ENCODE peak calls at places on chromosomes 4 and X, in four cellular contexts. M is lower lobe of right lung, D is epithelial cell of esophagus, P is psoas muscle. G is an unnamed sample.

GRCh38 chr4:38753021-38753806 is 29.6 kb downstream of the TLR10 start:
- DNase-seq in M (peak; percentile 62), D (peak; percentile 86), P (peak; percentile 83), G (peak; percentile 97)

GRCh38 chrX:107672955-107673378 is 44.7 kb downstream of the PRPS1 start:
- DNase-seq in D (peak; percentile 80), M (peak; percentile 86), P (peak; percentile 88), G (peak; percentile 94)

GRCh38 chr4:42543126-42543525 is 113.8 kb downstream of the ATP8A1 start:
- DNase-seq in M (no peak), P (no peak), D (no peak), G (no peak)

GRCh38 chr4:133982533-133983224 is 218.9 kb downstream of the PABPC4L start:
- DNase-seq in D (peak; percentile 38), P (no peak), M (no peak), G (peak; percentile 18)

GRCh38 chr4:124867551-124867950 is 155.0 kb upstream of the ANKRD50 start:
- DNase-seq in P (no peak), D (peak; percentile 50), M (no peak), G (no peak)

GRCh38 chrX:71282514-71283408 is 674 bp upstream of the NONO start:
- DNase-seq in D (peak; percentile 46), P (no peak), M (no peak), G (no peak)

GRCh38 chr4:23485793-23486192 is 404.1 kb downstream of the PPARGC1A start:
- DNase-seq in M (no peak), P (no peak), D (no peak), G (no peak)

GRCh38 chrX:41180194-41180902 is 95.1 kb downstream of the USP9X start:
- DNase-seq in P (no peak), M (no peak), D (peak; percentile 59), G (peak; percentile 76)

GRCh38 chr4:122854860-122855259 is 28.2 kb downstream of the FGF2 start:
- DNase-seq in P (no peak), D (no peak), M (no peak), G (no peak)

GRCh38 chrX:130083107-130083490 is 27.2 kb downstream of the ELF4 start:
- DNase-seq in P (peak; percentile 13), M (no peak), D (no peak), G (no peak)

GRCh38 chrX:144335402-144335801 is 451.5 kb downstream of the UBE2NL start:
- DNase-seq in D (no peak), P (no peak), M (no peak), G (no peak)
- H3K4me3 ChIP-seq in D (no peak overlapping the region), P (no peak overlapping the region), M (no peak overlapping the region), G (no peak overlapping the region)

GRCh38 chr4:114864060-114864459 is 249.4 kb downstream of the NDST4 start:
- DNase-seq in D (no peak), M (no peak), P (no peak), G (no peak)
- TF ChIP-seq CTCF in D (no peak), M (no peak), P (no peak), G (no peak)

DNA sequence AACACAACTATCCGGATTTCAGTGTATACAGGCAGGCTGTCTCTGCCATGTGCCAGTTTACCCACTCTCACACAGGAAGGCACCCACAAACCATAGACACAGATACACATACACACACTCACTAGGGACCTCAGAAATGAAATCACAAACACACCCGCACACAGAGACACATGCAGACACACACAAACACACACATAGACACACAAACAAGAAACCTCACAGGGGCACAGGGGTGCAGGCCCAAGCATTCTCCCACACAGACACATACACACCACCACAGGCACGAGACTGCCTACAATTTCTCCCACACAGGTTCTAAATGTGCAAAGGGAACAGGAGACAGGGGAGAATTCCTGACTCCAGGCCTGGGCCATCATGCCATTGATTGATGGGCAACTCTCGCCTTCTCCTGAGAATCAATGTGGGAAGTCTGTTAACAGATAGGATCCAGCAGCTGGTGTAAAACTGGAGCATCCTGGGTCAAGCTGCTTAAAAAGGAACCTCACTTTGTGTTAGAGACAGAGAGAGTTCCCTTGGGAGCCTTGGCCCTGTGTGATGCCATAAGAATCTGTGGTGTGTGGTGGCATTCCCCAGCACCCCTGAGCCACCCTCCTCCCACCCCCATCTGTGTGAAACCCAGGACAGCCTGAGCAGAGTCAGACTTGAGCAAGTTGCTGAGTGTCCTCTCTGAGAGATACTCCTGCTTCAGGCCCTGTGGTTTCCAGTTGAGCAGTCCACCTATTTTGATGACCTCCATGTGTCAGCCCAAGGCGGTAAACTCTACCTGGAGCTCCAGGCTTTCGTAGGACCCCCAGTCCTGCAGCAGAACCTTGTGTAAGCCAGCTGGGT is 33.9 kb downstream of the NBDY start:
- DNase-seq in D (no peak), P (peak; percentile 23), M (no peak), G (no peak)
- H3K4me3 ChIP-seq in D (no peak overlapping the region), P (peak overlapping the region; percentile 91), M (no peak overlapping the region), G (no peak overlapping the region)

GRCh38 chr4:12723849-12724447 is 760.2 kb downstream of the RAB28 start:
- DNase-seq in D (peak; percentile 3), P (no peak), M (no peak), G (no peak)

GRCh38 chr4:12729384-12729783 is 754.8 kb downstream of the RAB28 start:
- DNase-seq in D (peak; percentile 24), M (no peak), P (no peak), G (peak; percentile 24)

GRCh38 chr4:12724520-12724919 is 759.6 kb downstream of the RAB28 start:
- DNase-seq in D (peak; percentile 14), M (no peak), P (no peak), G (no peak)
- TF ChIP-seq CTCF in D (peak; percentile 56), M (peak; percentile 42), P (no peak), G (peak; percentile 36)

G was measured in fibroblast of villous mesenchyme.